ENCODE peak calls at places on chromosomes 6 and 20, in six cellular contexts. I is pons; L is activated CD4-positive, alpha-beta T cell treated with anti-CD3 and anti-CD28 coated beads for 24 hours; Z is fibroblast of the aortic adventitia; V is effector memory CD8-positive, alpha-beta T cell; F is heart left ventricle. Q is an unnamed sample.

GRCh38 chr20:41530923-41531322 is 87.3 kb downstream of the CHD6 start:
- DNase-seq in I (no peak), L (no peak), Z (no peak), V (no peak), F (no peak), Q (no peak)

GRCh38 chr6:9638861-9639260 is 776.0 kb downstream of the TFAP2A start:
- DNase-seq in I (no peak), L (no peak), Z (no peak), V (no peak), F (no peak), Q (no peak)

GRCh38 chr20:17202030-17202429 is 24.8 kb upstream of the PCSK2 start:
- DNase-seq in I (no peak), L (no peak), Z (no peak), V (no peak), F (no peak), Q (no peak)

GRCh38 chr6:8526619-8527018 is 91.3 kb upstream of the SLC35B3 start:
- DNase-seq in I (no peak), L (no peak), Z (no peak), V (no peak), F (no peak), Q (no peak)

GRCh38 chr6:88238065-88238464 is 71.9 kb upstream of the CNR1 start:
- DNase-seq in I (peak), L (no peak), Z (no peak), V (no peak), F (no peak), Q (no peak)

GRCh38 chr20:40284611-40285010 is 404.4 kb downstream of the MAFB start:
- DNase-seq in I (no peak), L (no peak), Z (no peak), V (no peak), F (no peak), Q (no peak)

GRCh38 chr6:7052441-7052936 is 55.3 kb upstream of the RREB1 start:
- DNase-seq in I (peak), L (no peak), Z (peak), V (no peak), F (peak), Q (peak)

GRCh38 chr20:56995157-56995556 is 271.3 kb downstream of the BMP7 start:
- DNase-seq in I (no peak), L (no peak), Z (no peak), V (no peak), F (no peak), Q (no peak)

GRCh38 chr6:5767471-5767870 is 239.3 kb downstream of the NRN1 start:
- DNase-seq in I (no peak), L (no peak), Z (no peak), V (no peak), F (no peak), Q (no peak)

GRCh38 chr6:498795-499231 is 107.3 kb downstream of the IRF4 start:
- DNase-seq in I (no peak), L (no peak), Z (no peak), V (peak), F (no peak), Q (no peak)

GRCh38 chr6:71349976-71350615 is 61.5 kb downstream of the OGFRL1 start:
- DNase-seq in I (peak), L (no peak), Z (peak), V (no peak), F (peak), Q (no peak)